ENCODE peak calls at places on chromosomes 1 and 21, in seven cellular contexts. N is AG10803, O is H1, Z is astrocyte, R is bronchial epithelial cell, L is fibroblast of lung, Y is left lung. W is an unnamed sample.

GRCh38 chr1:228081578-228082259 is 789 bp upstream of the ARF1 start:
- DNase-seq in N (no peak), O (no peak), Z (no peak), R (no peak), L (no peak), Y (peak), W (no peak)

GRCh38 chr1:113207019-113207418 is 134.0 kb downstream of the LRIG2 start:
- DNase-seq in N (no peak), O (no peak), Z (no peak), R (no peak), L (no peak), Y (no peak), W (no peak)

GRCh38 chr1:225446298-225446941 is 18.6 kb upstream of the LBR start:
- DNase-seq in N (no peak), O (no peak), Z (no peak), R (no peak), L (no peak), Y (no peak), W (no peak)

GRCh38 chr1:153647375-153647714 is 11.2 kb upstream of the SNAPIN start:
- DNase-seq in N (no peak), O (no peak), Z (no peak), R (no peak), L (no peak), Y (no peak), W (no peak)

GRCh38 chr1:192399161-192399560 is 82.4 kb downstream of the RGS21 start:
- DNase-seq in N (no peak), O (no peak), Z (no peak), R (no peak), L (no peak), Y (no peak), W (no peak)

GRCh38 chr1:17885663-17886062 is 130.5 kb downstream of the ACTL8 start:
- DNase-seq in N (no peak), O (no peak), Z (no peak), R (no peak), L (no peak), Y (no peak), W (no peak)

GRCh38 chr1:31799196-31799894 is 16.5 kb downstream of the SPOCD1 start:
- DNase-seq in N (no peak), O (no peak), Z (no peak), R (no peak), L (no peak), Y (no peak), W (no peak)

GRCh38 chr21:31162079-31162699 is 123.9 kb upstream of the KRTAP19-8 start:
- DNase-seq in N (no peak), O (no peak), Z (no peak), R (no peak), L (no peak), Y (no peak), W (no peak)

GRCh38 chr1:150622219-150622975 is 7.0 kb downstream of the ENSA start:
- DNase-seq in N (no peak), O (no peak), Z (no peak), R (no peak), L (no peak), Y (peak), W (no peak)

GRCh38 chr1:90000934-90001676 is 6.2 kb downstream of the ZNF326 start:
- DNase-seq in N (no peak), O (no peak), Z (no peak), R (no peak), L (no peak), Y (no peak), W (no peak)

GRCh38 chr1:1132928-1133750 is 17.2 kb upstream of the C1orf159 start:
- DNase-seq in N (no peak), O (no peak), Z (no peak), R (no peak), L (no peak), Y (peak), W (no peak)

GRCh38 chr1:232728507-232729263 is 76.5 kb upstream of the MAP10 start:
- DNase-seq in N (peak), O (no peak), Z (peak), R (no peak), L (peak), Y (no peak), W (no peak)

GRCh38 chr21:45644041-45644906 is 749 bp downstream of the PCBP3 start:
- DNase-seq in N (no peak), O (no peak), Z (no peak), R (no peak), L (no peak), Y (no peak), W (no peak)

GRCh38 chr1:245663373-245663772 is 508.6 kb downstream of the KIF26B start:
- DNase-seq in N (no peak), O (no peak), Z (no peak), R (no peak), L (no peak), Y (no peak), W (no peak)

GRCh38 chr21:42746240-42746592 is 92.8 kb downstream of the PDE9A start:
- DNase-seq in N (no peak), O (no peak), Z (no peak), R (no peak), L (no peak), Y (peak), W (no peak)

GRCh38 chr1:205318231-205318991 is 3.1 kb downstream of the NUAK2 start:
- DNase-seq in N (no peak), O (no peak), Z (no peak), R (peak), L (no peak), Y (no peak), W (no peak)

GRCh38 chr21:17440955-17441354 is 71.9 kb upstream of the CXADR start:
- DNase-seq in N (no peak), O (no peak), Z (no peak), R (no peak), L (no peak), Y (no peak), W (no peak)

GRCh38 chr1:235027862-235028250 is 100.8 kb downstream of the TOMM20 start:
- DNase-seq in N (no peak), O (no peak), Z (no peak), R (no peak), L (no peak), Y (no peak), W (no peak)

GRCh38 chr1:228332797-228333738 is 73.6 kb downstream of the TRIM11 start:
- DNase-seq in N (no peak), O (no peak), Z (no peak), R (no peak), L (no peak), Y (peak), W (no peak)

GRCh38 chr1:10225573-10225972 is 15.2 kb downstream of the KIF1B start:
- DNase-seq in N (peak), O (no peak), Z (peak), R (no peak), L (peak), Y (no peak), W (no peak)

GRCh38 chr1:1899266-1899966 is 8.5 kb upstream of the GNB1 start:
- DNase-seq in N (no peak), O (no peak), Z (no peak), R (no peak), L (no peak), Y (no peak), W (no peak)

GRCh38 chr1:27348861-27349783 is 7.3 kb downstream of the SYTL1 start:
- DNase-seq in N (no peak), O (no peak), Z (no peak), R (peak), L (peak), Y (peak), W (no peak)

GRCh38 chr21:32249551-32250280 is 29.1 kb downstream of the MIS18A start:
- DNase-seq in N (no peak), O (no peak), Z (no peak), R (no peak), L (no peak), Y (no peak), W (no peak)

GRCh38 chr21:38773108-38774061 is 32.3 kb upstream of the ETS2 start:
- DNase-seq in N (peak), O (no peak), Z (peak), R (peak), L (peak), Y (no peak), W (peak)

GRCh38 chr21:15978158-15978805 is 248.5 kb downstream of the USP25 start:
- DNase-seq in N (peak), O (no peak), Z (peak), R (no peak), L (peak), Y (no peak), W (peak)

GRCh38 chr1:222711319-222712252 is 705 bp downstream of the AIDA start:
- DNase-seq in N (peak), O (no peak), Z (peak), R (peak), L (peak), Y (peak), W (no peak)

GRCh38 chr1:29471487-29472313 is 235.4 kb downstream of the PTPRU start:
- DNase-seq in N (no peak), O (no peak), Z (no peak), R (no peak), L (no peak), Y (no peak), W (no peak)

GRCh38 chr1:226646870-226647449 is 92.1 kb downstream of the ITPKB start:
- DNase-seq in N (no peak), O (no peak), Z (no peak), R (no peak), L (no peak), Y (peak), W (no peak)

GRCh38 chr1:32454726-32455125 is 10.1 kb upstream of the ZBTB8B start:
- DNase-seq in N (no peak), O (no peak), Z (peak), R (peak), L (peak), Y (no peak), W (no peak)

GRCh38 chr1:59549903-59550302 is 253.0 kb downstream of the FGGY start:
- DNase-seq in N (peak), O (no peak), Z (no peak), R (peak), L (no peak), Y (peak), W (no peak)

GRCh38 chr1:89383185-89383584 is 19.3 kb downstream of the GBP6 start:
- DNase-seq in N (no peak), O (no peak), Z (no peak), R (no peak), L (no peak), Y (no peak), W (no peak)

GRCh38 chr1:96772972-96773371 is 51.4 kb downstream of the PTBP2 start:
- DNase-seq in N (no peak), O (no peak), Z (no peak), R (no peak), L (no peak), Y (no peak), W (no peak)

GRCh38 chr1:18635833-18636671 is 5.4 kb downstream of the PAX7 start:
- DNase-seq in N (peak), O (no peak), Z (no peak), R (peak), L (no peak), Y (no peak), W (no peak)

GRCh38 chr1:212496673-212497072 is 64.0 kb downstream of the NENF start:
- DNase-seq in N (no peak), O (no peak), Z (no peak), R (no peak), L (no peak), Y (no peak), W (no peak)

GRCh38 chr1:173364827-173365226 is 112.3 kb upstream of the PRDX6 start:
- DNase-seq in N (no peak), O (no peak), Z (no peak), R (no peak), L (no peak), Y (no peak), W (no peak)

GRCh38 chr1:213997031-213997771 is 9.4 kb downstream of the PROX1 start:
- DNase-seq in N (no peak), O (no peak), Z (no peak), R (no peak), L (no peak), Y (no peak), W (no peak)

GRCh38 chr1:23478896-23479790 is 4.8 kb downstream of the ASAP3 start:
- DNase-seq in N (peak), O (no peak), Z (peak), R (no peak), L (peak), Y (peak), W (no peak)

GRCh38 chr1:60825593-60825992 is 256.8 kb upstream of the NFIA start:
- DNase-seq in N (no peak), O (no peak), Z (no peak), R (no peak), L (no peak), Y (no peak), W (no peak)

GRCh38 chr1:92877081-92877711 is 45.4 kb downstream of the RPL5 start:
- DNase-seq in N (no peak), O (no peak), Z (no peak), R (no peak), L (no peak), Y (no peak), W (no peak)
- H3K4me3 ChIP-seq in N (no peak), O (no peak), Z (no peak), R (no peak), L (peak), Y (no peak), W (no peak)

DNA sequence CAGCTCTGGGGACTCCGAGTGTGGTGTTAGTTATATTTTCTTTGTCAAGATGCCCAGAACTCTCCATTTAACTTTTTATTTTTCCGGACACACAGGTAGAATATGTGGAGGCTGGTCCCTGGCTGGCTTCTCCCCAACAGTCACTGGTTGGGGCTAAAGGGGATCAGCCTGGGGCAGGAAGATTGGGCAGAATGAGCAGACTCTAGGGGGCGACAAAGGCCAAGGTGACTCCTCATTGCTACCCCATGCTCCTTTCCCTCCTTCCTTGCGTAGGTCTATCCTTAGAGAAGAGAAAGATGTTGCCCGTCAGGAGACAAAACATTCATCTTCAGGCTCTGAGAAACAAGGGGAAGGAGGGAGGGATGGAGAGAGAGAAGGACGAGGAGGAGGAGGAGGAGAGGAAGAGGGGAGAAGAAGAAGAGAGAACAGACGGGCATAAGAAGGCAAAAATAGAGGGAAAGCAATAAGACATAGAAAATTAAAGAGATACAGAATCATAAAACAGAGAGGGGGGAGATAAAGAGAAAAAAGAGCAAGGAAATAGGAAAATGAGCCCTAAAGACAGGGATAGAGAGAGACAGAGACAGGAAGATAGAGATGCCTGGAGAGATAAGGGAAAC is 89.9 kb downstream of the FOXD2 start:
- DNase-seq in N (peak), O (no peak), Z (no peak), R (peak), L (no peak), Y (no peak), W (no peak)
- TF ChIP-seq CTCF in N (peak), O (peak), Z (no peak), R (peak), L (peak), Y (peak), W (peak)

DNA sequence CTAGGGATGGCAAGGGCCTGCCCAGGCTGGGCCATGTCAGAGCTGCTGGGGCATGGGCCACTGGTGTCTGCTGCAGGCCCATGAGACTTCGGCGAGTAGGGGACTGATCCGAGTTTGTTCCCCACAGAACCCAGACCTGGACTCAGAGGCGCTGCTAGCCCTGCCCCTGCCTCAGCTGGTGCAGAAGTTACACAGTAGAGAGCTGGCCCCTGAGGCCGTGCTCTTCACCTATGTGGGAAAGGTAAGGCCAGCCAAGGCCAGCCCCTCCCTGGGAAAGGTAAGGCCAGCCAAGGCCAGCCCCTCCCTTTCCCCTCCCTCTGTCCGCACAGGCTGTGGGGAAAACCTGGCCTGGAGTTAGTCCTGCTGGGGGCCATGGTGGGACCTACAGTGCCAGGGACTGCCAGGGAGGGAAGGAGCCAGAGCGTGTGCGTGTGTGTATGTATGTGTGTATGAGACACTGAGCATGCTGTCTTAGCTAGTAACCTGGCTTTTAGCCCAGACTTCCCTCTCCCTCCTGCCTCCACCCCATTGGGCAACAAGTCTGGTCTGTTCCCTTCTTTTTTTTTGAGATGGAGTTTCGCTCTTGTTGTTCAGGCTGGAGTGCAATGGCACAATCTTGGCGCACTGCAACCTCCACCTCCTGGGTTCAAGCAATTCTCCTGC is 8.0 kb downstream of the FAAH start:
- DNase-seq in N (peak), O (no peak), Z (peak), R (peak), L (peak), Y (peak), W (peak)
- H3K4me3 ChIP-seq in N (no peak), O (no peak), Z (no peak), R (no peak), L (no peak), Y (no peak), W (no peak)

GRCh38 chr1:82091729-82092128 is 291.0 kb downstream of the ADGRL2 start:
- DNase-seq in N (no peak), O (no peak), Z (no peak), R (no peak), L (no peak), Y (no peak), W (no peak)
- TF ChIP-seq CTCF in N (no peak), O (peak), Z (no peak), R (no peak), L (no peak), Y (no peak), W (no peak)

W was measured in AG04449.